ENCODE peak calls at places on chromosomes 4 and X, in five cellular contexts. C is MM.1S, I is HCT116, M is SK-N-SH, P is PC-3. G is an unnamed sample.
A peak's percentile ranks its signal among the peaks of the same experiment; 100 is the strongest.

GRCh38 chr4:145694929-145695328 is 15.0 kb downstream of the C4orf51 start:
- DNase-seq in C (no peak), I (no peak), M (no peak), P (peak; percentile 40), G (no peak)

GRCh38 chr4:27288496-27288895 is 427.9 kb downstream of the STIM2 start:
- DNase-seq in C (no peak), I (no peak), M (no peak), P (no peak), G (no peak)

GRCh38 chrX:41931591-41931990 is 8.2 kb upstream of the CASK start:
- DNase-seq in C (no peak), I (no peak), M (no peak), P (peak; percentile 10), G (no peak)

GRCh38 chr4:54843946-54844345 is 186.2 kb downstream of the KIT start:
- DNase-seq in C (no peak), I (no peak), M (no peak), P (no peak), G (no peak)

GRCh38 chr4:74158561-74159396 is 861 bp downstream of the MTHFD2L start:
- DNase-seq in C (no peak), I (no peak), M (no peak), P (peak; percentile 46), G (no peak)

GRCh38 chr4:7759635-7760034 is 180.0 kb downstream of the AFAP1 start:
- DNase-seq in C (no peak), I (no peak), M (no peak), P (no peak), G (no peak)

GRCh38 chr4:80220711-80221110 is 23.4 kb downstream of the PRDM8 start:
- DNase-seq in C (no peak), I (no peak), M (no peak), P (no peak), G (no peak)

GRCh38 chrX:65034641-65035450 is 58.6 kb upstream of the ZC4H2 start:
- DNase-seq in C (peak; percentile 86), I (peak; percentile 47), M (peak; percentile 88), P (peak; percentile 82), G (peak; percentile 93)

GRCh38 chr4:112109455-112110425 is 35.5 kb upstream of the FAM241A start:
- DNase-seq in C (peak; percentile 8), I (no peak), M (no peak), P (peak; percentile 6), G (no peak)

GRCh38 chr4:4418676-4419370 is 31.9 kb downstream of the NSG1 start:
- DNase-seq in C (no peak), I (no peak), M (no peak), P (no peak), G (no peak)

GRCh38 chr4:177448850-177449249 is 6.6 kb upstream of the AGA start:
- DNase-seq in C (no peak), I (no peak), M (no peak), P (no peak), G (no peak)

GRCh38 chr4:152515678-152516077 is 20.2 kb downstream of the FBXW7 start:
- DNase-seq in C (no peak), I (no peak), M (no peak), P (peak; percentile 53), G (no peak)

GRCh38 chr4:2574058-2574457 is 37.6 kb downstream of the FAM193A start:
- DNase-seq in C (no peak), I (no peak), M (no peak), P (no peak), G (no peak)

GRCh38 chrX:57289089-57289488 is 2.6 kb downstream of the FAAH2 start:
- DNase-seq in C (no peak), I (no peak), M (no peak), P (peak; percentile 49), G (no peak)

GRCh38 chrX:121763671-121764070 is 716.3 kb downstream of the GLUD2 start:
- DNase-seq in C (no peak), I (no peak), M (no peak), P (no peak), G (no peak)

GRCh38 chr4:15878011-15878410 is 60.5 kb downstream of the FGFBP1 start:
- DNase-seq in C (no peak), I (no peak), M (no peak), P (no peak), G (no peak)

GRCh38 chr4:184259866-184260265 is 42.2 kb upstream of the ENPP6 start:
- DNase-seq in C (no peak), I (no peak), M (no peak), P (no peak), G (no peak)

GRCh38 chrX:125103693-125104092 is 216.0 kb upstream of the TEX13C start:
- DNase-seq in C (no peak), I (no peak), M (no peak), P (no peak), G (no peak)

GRCh38 chr4:145011636-145012035 is 86.4 kb downstream of the ANAPC10 start:
- DNase-seq in C (no peak), I (no peak), M (no peak), P (no peak), G (no peak)

GRCh38 chrX:5295004-5295403 is 933.7 kb downstream of the NLGN4X start:
- DNase-seq in C (no peak), I (no peak), M (no peak), P (no peak), G (no peak)
- TF ChIP-seq EZH2phosphoT487 in C (no peak), I (no peak), M (no peak), P (no peak), G (no peak)

DNA sequence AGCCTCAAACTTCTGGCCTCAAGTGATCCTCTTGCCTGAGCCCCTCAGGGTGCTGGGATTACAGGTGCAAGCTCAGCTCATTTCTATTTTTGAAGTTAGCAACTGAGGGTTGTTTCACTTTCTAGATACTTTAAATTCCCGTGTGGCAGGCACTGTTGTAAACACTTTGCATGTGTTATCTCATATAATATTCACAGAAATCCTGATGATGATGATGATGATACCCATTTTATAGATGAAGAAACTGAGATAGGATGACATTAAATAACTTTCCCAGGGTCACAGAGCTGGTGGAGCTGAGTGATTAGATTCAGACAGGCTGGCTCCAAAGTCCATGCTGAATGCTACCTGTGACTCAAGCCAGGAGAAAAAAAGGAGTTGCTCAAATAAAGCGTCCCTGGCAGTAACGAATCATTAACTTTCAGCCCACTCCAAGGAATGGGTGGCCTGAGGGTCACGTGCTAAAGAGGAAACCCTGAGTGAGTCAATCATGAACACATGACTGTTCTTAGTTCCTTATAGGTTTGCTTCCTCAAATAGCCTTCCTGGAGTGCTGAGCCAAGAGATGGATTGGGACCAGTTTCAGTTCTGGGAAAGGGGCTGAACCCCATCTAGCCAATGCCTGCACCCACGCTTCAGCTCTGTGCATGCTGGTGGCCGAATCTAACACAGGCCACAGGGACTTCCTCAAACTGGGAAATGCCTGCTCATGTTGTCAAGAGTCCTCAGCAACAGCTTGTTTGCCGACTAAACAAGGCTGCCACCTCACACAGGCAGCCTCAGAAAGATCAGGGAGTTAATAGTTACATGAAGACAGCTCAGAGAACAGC is 52.8 kb downstream of the RBM47 start:
- DNase-seq in C (peak; percentile 82), I (peak; percentile 66), M (no peak), P (peak; percentile 88), G (peak; percentile 36)
- H3K9ac ChIP-seq in C (peak overlapping the region; percentile 49), I (peak overlapping the region; percentile 50), M (peak overlapping the region; percentile 56), P (peak overlapping the region; percentile 35), G (no peak overlapping the region)

GRCh38 chrX:34341258-34341657 is 209.1 kb upstream of the FAM47A start:
- DNase-seq in C (no peak), I (no peak), M (no peak), P (peak; percentile 6), G (peak; percentile 9)
- TF ChIP-seq CTCF in C (no peak), I (no peak), M (no peak), P (no peak), G (peak; percentile 50)

GRCh38 chr4:99630857-99631256 is 26.8 kb downstream of the C4orf54 start:
- DNase-seq in C (no peak), I (no peak), M (no peak), P (no peak), G (no peak)

GRCh38 chr4:99635601-99636000 is 22.0 kb downstream of the C4orf54 start:
- DNase-seq in C (no peak), I (no peak), M (no peak), P (peak; percentile 4), G (no peak)

GRCh38 chr4:99636422-99636821 is 21.2 kb downstream of the C4orf54 start:
- DNase-seq in C (no peak), I (no peak), M (no peak), P (no peak), G (no peak)

GRCh38 chr4:99634742-99635360 is 22.8 kb downstream of the C4orf54 start:
- DNase-seq in C (no peak), I (no peak), M (no peak), P (no peak), G (no peak)

DNA sequence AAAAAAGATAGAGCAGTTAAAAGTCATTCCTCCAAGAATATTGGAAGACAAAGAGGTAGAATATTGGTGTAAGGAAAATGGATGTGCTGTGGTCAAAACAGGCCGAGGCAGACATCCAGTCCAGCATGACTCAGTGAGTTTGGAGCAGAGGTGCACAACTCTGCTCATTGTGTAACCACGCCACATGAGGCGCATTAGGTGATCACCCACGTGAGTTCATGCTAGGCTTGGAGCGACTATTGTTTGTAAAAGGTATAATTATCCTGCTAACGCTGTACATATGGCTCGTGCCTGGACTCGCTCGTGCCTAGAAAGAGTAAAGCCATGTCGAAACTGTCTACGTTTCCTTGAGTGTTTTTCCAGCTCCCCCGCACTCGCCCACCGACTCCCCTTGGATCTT is 23.9 kb downstream of the C4orf54 start:
- DNase-seq in C (no peak), I (no peak), M (no peak), P (no peak), G (no peak)
- TF ChIP-seq EZH2phosphoT487 in C (no peak), I (no peak), M (no peak), P (no peak), G (no peak)

DNA sequence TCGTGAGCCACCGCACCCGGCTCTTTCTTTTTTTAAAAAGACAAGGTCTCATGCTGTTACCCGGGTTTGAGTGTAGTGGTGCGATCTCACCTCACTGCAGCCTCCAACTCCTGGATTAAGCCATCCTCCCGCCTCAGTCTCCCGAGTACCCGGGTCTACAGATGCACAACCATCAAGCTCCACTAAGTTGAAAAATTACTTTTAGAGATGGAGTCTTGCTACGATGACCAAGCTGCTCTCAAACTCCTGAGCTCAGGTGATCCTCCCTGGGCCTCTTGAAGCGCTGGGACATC is 2.0 kb downstream of the SLC25A6 start:
- DNase-seq in C (no peak), I (no peak), M (no peak), P (no peak), G (no peak)
- H3K9ac ChIP-seq in C (no peak overlapping the region), I (no peak overlapping the region), M (peak overlapping the region; percentile 96), P (no peak overlapping the region), G (no peak overlapping the region)

DNA sequence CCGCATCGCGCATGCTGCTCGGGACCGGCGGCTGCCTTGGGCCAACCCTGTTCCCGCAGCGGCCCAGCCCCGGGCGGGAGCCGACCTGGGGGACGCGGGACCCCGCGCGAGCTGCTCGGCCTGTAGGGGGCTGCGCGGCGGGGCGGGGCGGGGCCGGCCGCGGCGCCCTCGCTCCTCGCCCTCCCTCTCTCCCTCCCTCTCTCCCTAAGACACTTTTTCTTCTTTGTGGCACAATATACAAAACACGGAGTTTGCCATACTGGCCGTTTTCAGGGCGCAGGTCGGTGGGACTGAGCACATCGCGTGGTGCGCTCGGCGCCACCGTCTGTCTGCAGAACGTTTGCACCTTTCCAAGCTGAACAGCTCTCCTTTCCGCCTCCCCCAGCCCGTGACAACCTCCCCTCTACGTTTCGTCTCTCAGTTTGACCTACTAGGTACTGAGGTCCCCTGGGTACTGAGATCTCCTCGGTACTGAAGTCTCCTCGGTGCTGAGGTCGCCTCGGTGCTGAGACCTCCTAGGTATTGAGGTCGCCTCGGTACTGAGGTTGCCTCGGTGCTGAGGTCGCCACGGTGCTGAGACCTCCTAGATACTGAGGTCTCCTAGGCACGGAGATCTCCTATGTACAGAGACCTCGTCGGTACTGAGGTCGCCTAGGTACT is 261.1 kb upstream of the PLCXD1 start:
- DNase-seq in C (no peak), I (no peak), M (peak; percentile 26), P (peak; percentile 0), G (peak; percentile 36)
- TF ChIP-seq CTCF in C (no peak), I (no peak), M (peak; percentile 15), P (no peak), G (peak; percentile 12)